ENCODE peak calls at places on chromosomes 4 and X, in eight cellular contexts. R is HFF-Myc; M is WERI-Rb-1; Y is AG10803; H is GM20000; Z is glutamatergic neuron; N is cardiac fibroblast; U is CD4-positive, alpha-beta T cell. O is an unnamed sample.
A peak's percentile ranks its signal among the peaks of the same experiment; 100 is the strongest.

GRCh38 chrX:103554687-103555417 is 30.5 kb upstream of the TCEAL4 start:
- DNase-seq in N (peak; percentile 67), H (peak; percentile 55), M (peak; percentile 26), Y (peak; percentile 36), U (peak; percentile 40), Z (peak; percentile 70), R (peak; percentile 41), O (peak; percentile 0)

GRCh38 chr4:134708616-134709015 is 507.0 kb upstream of the PABPC4L start:
- DNase-seq in Y (no peak), M (no peak), N (no peak), U (no peak), Z (no peak), H (no peak), R (no peak), O (no peak)

GRCh38 chr4:189279188-189279587 is 661.5 kb upstream of the FRG1 start:
- DNase-seq in H (no peak), M (no peak), R (no peak), Z (no peak), N (peak; percentile 3), U (no peak), Y (peak; percentile 31), O (no peak)

GRCh38 chr4:145511913-145512522 is 30.4 kb downstream of the SMAD1 start:
- DNase-seq in H (no peak), N (peak; percentile 46), U (no peak), Y (peak; percentile 38), M (no peak), Z (no peak), R (no peak), O (no peak)

GRCh38 chrX:47618923-47619485 is 653 bp downstream of the SYN1 start:
- DNase-seq in H (no peak), M (no peak), Z (no peak), U (no peak), N (no peak), Y (no peak), R (no peak), O (no peak)

GRCh38 chr4:188008377-188008776 is 12.8 kb downstream of the ZFP42 start:
- DNase-seq in Z (no peak), Y (peak; percentile 34), N (peak; percentile 89), R (peak; percentile 24), U (no peak), M (no peak), H (no peak), O (no peak)

GRCh38 chrX:1086444-1087409 is 125.7 kb downstream of the CRLF2 start:
- DNase-seq in R (peak; percentile 60), N (peak; percentile 51), H (no peak), Y (peak; percentile 16), M (no peak), Z (no peak), U (no peak), O (no peak)

GRCh38 chrX:55714111-55714510 is 3.4 kb upstream of the RRAGB start:
- DNase-seq in N (no peak), R (no peak), U (no peak), H (no peak), M (no peak), Y (no peak), Z (no peak), O (peak; percentile 57)

GRCh38 chrX:78650906-78651437 is 8.2 kb downstream of the RTL3 start:
- DNase-seq in R (no peak), N (peak; percentile 54), M (no peak), H (no peak), Y (peak; percentile 91), U (no peak), Z (no peak), O (peak; percentile 74)

GRCh38 chr4:174244441-174244840 is 39.0 kb downstream of the FBXO8 start:
- DNase-seq in Z (no peak), M (no peak), H (no peak), R (no peak), Y (peak; percentile 12), N (peak; percentile 18), U (no peak), O (no peak)

GRCh38 chrX:2712890-2713860 is 22.1 kb downstream of the CD99 start:
- DNase-seq in Z (no peak), N (no peak), H (no peak), R (no peak), Y (no peak), M (no peak), U (no peak), O (no peak)

GRCh38 chrX:816411-816810 is 185.8 kb downstream of the SHOX start:
- DNase-seq in Y (no peak), R (no peak), M (no peak), U (no peak), Z (no peak), H (no peak), N (no peak), O (no peak)

GRCh38 chr4:62548108-62548524 is 1348.0 kb downstream of the ADGRL3 start:
- DNase-seq in R (no peak), M (no peak), Z (no peak), H (no peak), Y (no peak), U (no peak), N (peak; percentile 75), O (no peak)

GRCh38 chrX:34859191-34859590 is 83.4 kb upstream of the FAM47B start:
- DNase-seq in Z (no peak), R (no peak), M (no peak), H (no peak), Y (no peak), U (no peak), N (no peak), O (no peak)

GRCh38 chr4:159748834-159749444 is 646.1 kb downstream of the RAPGEF2 start:
- DNase-seq in U (no peak), Y (no peak), N (no peak), H (no peak), R (no peak), M (no peak), Z (no peak), O (no peak)

GRCh38 chr4:80309301-80310004 is 26.1 kb upstream of the CFAP299 start:
- DNase-seq in Y (peak; percentile 90), U (no peak), M (no peak), H (no peak), N (peak; percentile 96), R (peak; percentile 56), Z (no peak), O (no peak)

GRCh38 chr4:38313999-38314561 is 349.9 kb upstream of the KLF3 start:
- DNase-seq in Y (peak; percentile 39), M (no peak), H (no peak), U (no peak), Z (no peak), N (peak; percentile 77), R (peak; percentile 62), O (no peak)

GRCh38 chrX:66030505-66031317 is 9.2 kb downstream of the VSIG4 start:
- DNase-seq in Z (no peak), R (no peak), Y (peak; percentile 11), U (no peak), H (peak; percentile 11), N (peak; percentile 49), M (peak; percentile 14), O (no peak)

GRCh38 chr4:56512166-56512565 is 6.6 kb downstream of the ARL9 start:
- DNase-seq in R (no peak), H (no peak), Z (no peak), Y (peak; percentile 16), N (peak; percentile 37), U (no peak), M (no peak), O (no peak)

GRCh38 chr4:4750187-4750586 is 109.3 kb upstream of the MSX1 start:
- DNase-seq in U (no peak), Y (no peak), H (no peak), N (no peak), Z (no peak), M (no peak), R (no peak), O (no peak)

GRCh38 chr4:15610855-15611254 is 44.3 kb downstream of the FBXL5 start:
- DNase-seq in Z (no peak), U (no peak), R (no peak), M (no peak), H (no peak), N (no peak), Y (no peak), O (no peak)

GRCh38 chr4:2064276-2064991 is 5.3 kb downstream of the NAT8L start:
- DNase-seq in Y (no peak), Z (peak; percentile 26), M (no peak), R (no peak), H (no peak), U (no peak), N (no peak), O (no peak)

GRCh38 chrX:16868920-16869319 is 1.2 kb downstream of the RBBP7 start:
- DNase-seq in Y (no peak), R (no peak), H (no peak), M (no peak), Z (no peak), U (no peak), N (no peak), O (no peak)

GRCh38 chr4:83248486-83248885 is 36.1 kb downstream of the COQ2 start:
- DNase-seq in Y (no peak), U (no peak), Z (no peak), H (no peak), N (no peak), M (no peak), R (no peak), O (no peak)

GRCh38 chr4:183808102-183808466 is 97.0 kb upstream of the STOX2 start:
- DNase-seq in M (peak; percentile 70), R (no peak), U (no peak), H (no peak), Z (no peak), Y (no peak), N (no peak), O (no peak)

GRCh38 chr4:182207806-182208483 is 35.3 kb upstream of the TENM3 start:
- DNase-seq in Y (peak; percentile 88), R (peak; percentile 40), N (peak; percentile 82), U (no peak), M (no peak), H (no peak), Z (no peak), O (no peak)
- TF ChIP-seq CTCF in Y (no peak), R (no peak), N (no peak), U (no peak), M (no peak), H (no peak), Z (no peak), O (no peak)

GRCh38 chrX:145178268-145178667 is 69.0 kb upstream of the SPANXN1 start:
- DNase-seq in Y (no peak), R (no peak), M (no peak), U (no peak), N (no peak), H (no peak), Z (no peak), O (no peak)
- TF ChIP-seq CTCF in Y (no peak), R (no peak), M (no peak), U (no peak), N (peak; percentile 17), H (no peak), Z (peak; percentile 59), O (no peak)

GRCh38 chr4:140014284-140014683 is 139.7 kb downstream of the MAML3 start:
- DNase-seq in Y (no peak), U (no peak), H (no peak), M (no peak), Z (no peak), R (no peak), N (peak; percentile 74), O (no peak)

GRCh38 chr4:140013088-140013487 is 140.9 kb downstream of the MAML3 start:
- DNase-seq in N (no peak), M (no peak), Z (no peak), H (no peak), Y (no peak), R (no peak), U (no peak), O (no peak)

GRCh38 chr4:140012688-140013087 is 141.3 kb downstream of the MAML3 start:
- DNase-seq in N (peak; percentile 92), H (peak; percentile 27), U (peak; percentile 49), Y (peak; percentile 40), Z (no peak), R (peak; percentile 79), M (peak; percentile 51), O (peak; percentile 22)
- TF ChIP-seq CTCF in N (peak; percentile 64), H (peak; percentile 23), U (peak; percentile 82), Y (peak; percentile 56), Z (peak; percentile 13), R (peak; percentile 70), M (peak; percentile 41), O (peak; percentile 20)

GRCh38 chr4:7042697-7043464 is at the start of gene TADA2B:
- DNase-seq in Y (peak; percentile 97), U (peak; percentile 72), N (peak; percentile 98), Z (peak; percentile 98), M (peak; percentile 99), H (peak; percentile 100), R (peak; percentile 89), O (peak; percentile 86)
- TF ChIP-seq CTCF in Y (no peak), U (peak; percentile 22), N (peak; percentile 5), Z (no peak), M (peak; percentile 48), H (no peak), R (no peak), O (no peak)

O was measured in HL-60.